ENCODE peak calls at places on chromosomes 11 and 22, in four cellular contexts. One of them, this sample, is unnamed.

GRCh38 chr11:28090052-28090749 is 17.8 kb downstream of the KIF18A start:
- DNase-seq in epithelial cell of esophagus: peak; percentile 51
- DNase-seq in GM10248: no peak
- DNase-seq in cardiac fibroblast: peak; percentile 53
- DNase-seq in this sample: no peak

GRCh38 chr11:57410287-57410686 is 16.6 kb downstream of the SLC43A3 start:
- DNase-seq in epithelial cell of esophagus: peak; percentile 73
- DNase-seq in GM10248: no peak
- DNase-seq in cardiac fibroblast: peak; percentile 71
- DNase-seq in this sample: peak; percentile 35

GRCh38 chr11:66970808-66971442 is 4.2 kb upstream of the C11orf86 start:
- DNase-seq in epithelial cell of esophagus: peak; percentile 99
- DNase-seq in GM10248: no peak
- DNase-seq in cardiac fibroblast: peak; percentile 100
- DNase-seq in this sample: peak; percentile 100

GRCh38 chr11:79546366-79546765 is 105.5 kb upstream of the TENM4 start:
- DNase-seq in epithelial cell of esophagus: peak; percentile 40
- DNase-seq in GM10248: no peak
- DNase-seq in cardiac fibroblast: no peak
- DNase-seq in this sample: no peak

GRCh38 chr11:34641981-34642380 is 21.1 kb downstream of the EHF start:
- DNase-seq in epithelial cell of esophagus: no peak
- DNase-seq in GM10248: no peak
- DNase-seq in cardiac fibroblast: no peak
- DNase-seq in this sample: peak; percentile 35

GRCh38 chr11:130710022-130710421 is 206.3 kb downstream of the SNX19 start:
- DNase-seq in epithelial cell of esophagus: no peak
- DNase-seq in GM10248: no peak
- DNase-seq in cardiac fibroblast: no peak
- DNase-seq in this sample: no peak

GRCh38 chr11:103035656-103036434 is 56.1 kb downstream of the DCUN1D5 start:
- DNase-seq in epithelial cell of esophagus: peak; percentile 77
- DNase-seq in GM10248: peak; percentile 50
- DNase-seq in cardiac fibroblast: peak; percentile 92
- DNase-seq in this sample: peak; percentile 70

GRCh38 chr11:111205622-111206385 is 39.7 kb upstream of the POU2AF2 start:
- DNase-seq in epithelial cell of esophagus: no peak
- DNase-seq in GM10248: no peak
- DNase-seq in cardiac fibroblast: peak; percentile 50
- DNase-seq in this sample: no peak

GRCh38 chr22:45142376-45142775 is 21.3 kb upstream of the NUP50 start:
- DNase-seq in epithelial cell of esophagus: no peak
- DNase-seq in GM10248: no peak
- DNase-seq in cardiac fibroblast: no peak
- DNase-seq in this sample: no peak

GRCh38 chr11:2314525-2315394 is 12.9 kb downstream of the TSPAN32 start:
- DNase-seq in epithelial cell of esophagus: no peak
- DNase-seq in GM10248: no peak
- DNase-seq in cardiac fibroblast: peak; percentile 53
- DNase-seq in this sample: no peak

GRCh38 chr11:2312232-2313042 is 10.6 kb downstream of the TSPAN32 start:
- DNase-seq in epithelial cell of esophagus: no peak
- DNase-seq in GM10248: no peak
- DNase-seq in cardiac fibroblast: peak; percentile 32
- DNase-seq in this sample: peak; percentile 11

GRCh38 chr11:2314136-2314524 is 12.3 kb downstream of the TSPAN32 start:
- DNase-seq in epithelial cell of esophagus: no peak
- DNase-seq in GM10248: no peak
- DNase-seq in cardiac fibroblast: no peak
- DNase-seq in this sample: no peak

GRCh38 chr11:2311456-2312201 is 9.8 kb downstream of the TSPAN32 start:
- DNase-seq in epithelial cell of esophagus: no peak
- DNase-seq in GM10248: no peak
- DNase-seq in cardiac fibroblast: no peak
- DNase-seq in this sample: no peak

DNA sequence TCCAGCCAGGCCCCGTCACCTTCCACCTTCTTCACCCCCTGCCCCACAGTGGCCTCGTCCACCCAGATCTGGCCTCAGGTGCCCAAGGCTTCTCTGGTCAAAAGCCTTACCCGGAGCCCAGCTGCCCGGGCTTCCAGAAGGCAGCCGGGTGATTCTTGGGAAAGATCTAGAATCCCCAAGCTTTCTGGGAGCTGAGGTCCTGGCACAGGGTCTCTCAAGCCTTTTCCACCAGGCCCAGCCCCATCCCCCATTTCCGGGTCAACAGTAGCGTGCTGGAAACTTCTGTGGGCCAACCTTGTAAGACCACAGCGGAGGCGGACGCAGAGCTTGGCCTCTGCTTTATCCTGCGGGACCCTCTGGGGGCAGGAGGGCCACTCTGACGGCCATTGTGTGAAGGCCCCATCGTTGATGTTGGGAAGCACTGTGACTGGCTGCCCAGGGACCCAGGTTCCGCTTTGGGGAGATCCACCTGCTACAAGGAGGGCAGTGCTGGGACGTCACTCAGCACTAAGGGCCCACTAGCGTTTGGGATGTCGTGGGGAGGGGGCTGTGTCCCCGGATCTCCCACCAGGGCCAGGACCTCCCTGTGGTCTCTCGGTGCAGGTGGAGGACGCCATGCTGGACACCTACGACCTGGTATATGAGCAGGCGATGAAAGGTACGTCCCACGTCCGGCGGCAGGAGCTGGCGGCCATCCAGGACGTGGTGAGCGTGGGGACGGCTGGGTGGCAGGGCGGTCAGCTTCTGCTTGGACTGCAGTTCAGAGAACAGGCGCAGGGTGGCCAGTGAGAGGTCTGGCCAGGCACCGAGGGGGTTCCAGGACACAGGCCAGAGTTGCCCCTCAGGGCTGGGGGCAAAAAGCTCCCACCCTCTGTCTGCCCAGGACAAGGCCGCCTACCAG is 11.5 kb downstream of the TSPAN32 start:
- DNase-seq in epithelial cell of esophagus: no peak
- DNase-seq in GM10248: no peak
- DNase-seq in cardiac fibroblast: no peak
- DNase-seq in this sample: no peak
- TF ChIP-seq CTCF in epithelial cell of esophagus: no peak
- TF ChIP-seq CTCF in GM10248: no peak
- TF ChIP-seq CTCF in cardiac fibroblast: no peak
- TF ChIP-seq CTCF in this sample: no peak

DNA sequence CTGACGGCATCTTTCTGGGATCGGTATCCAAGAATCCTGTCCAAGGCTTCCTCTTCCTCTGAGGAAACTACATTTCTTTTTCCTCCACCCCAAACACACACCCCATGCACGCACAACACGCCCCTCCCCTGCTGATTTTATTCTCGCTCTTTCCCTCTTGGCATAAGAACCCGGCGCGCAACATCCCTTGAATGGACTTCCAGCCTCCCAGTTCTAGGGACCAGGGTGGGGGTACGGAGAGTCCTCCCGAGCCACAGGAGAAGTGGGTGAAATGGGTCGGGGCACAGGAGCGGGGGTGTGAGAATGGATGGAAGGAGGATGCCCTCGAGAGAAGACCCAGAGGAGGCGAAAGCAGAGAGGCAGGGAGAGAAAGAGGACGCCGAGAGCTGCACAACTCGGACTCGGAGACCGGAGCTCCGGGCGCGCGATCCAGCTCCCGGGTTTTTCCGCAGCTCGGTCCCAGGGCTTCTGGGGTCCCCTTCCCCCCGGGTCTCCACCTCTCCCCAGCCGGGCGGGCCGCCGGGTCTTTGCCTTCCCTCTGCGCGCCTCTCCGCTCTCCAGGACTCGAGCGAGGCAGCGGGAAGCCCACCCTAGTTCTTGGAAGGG is 1.4 kb upstream of the LARGE1 start:
- DNase-seq in epithelial cell of esophagus: peak; percentile 5
- DNase-seq in GM10248: peak; percentile 54
- DNase-seq in cardiac fibroblast: peak; percentile 61
- DNase-seq in this sample: peak; percentile 26
- TF ChIP-seq CTCF in epithelial cell of esophagus: no peak
- TF ChIP-seq CTCF in GM10248: no peak
- TF ChIP-seq CTCF in cardiac fibroblast: no peak
- TF ChIP-seq CTCF in this sample: no peak

DNA sequence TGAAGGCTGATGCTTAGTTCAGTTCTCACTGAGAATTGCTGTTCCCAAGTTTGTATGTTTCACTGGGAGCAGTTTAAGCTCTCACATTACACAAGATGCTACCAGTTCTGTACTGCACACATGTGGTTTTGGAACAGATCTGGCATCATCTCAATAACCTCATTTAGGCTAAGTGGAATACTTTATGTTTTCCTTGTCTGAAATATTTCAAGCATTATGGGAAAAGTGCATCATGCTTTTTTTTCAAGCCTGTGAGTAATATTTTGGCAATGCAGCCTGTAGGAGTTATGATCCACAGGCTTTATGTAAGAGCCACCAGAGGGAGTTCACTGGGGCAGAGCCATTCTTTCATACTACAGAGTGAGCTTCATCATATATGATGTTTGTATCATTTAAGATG is 141.5 kb downstream of the OR4C45 start:
- DNase-seq in epithelial cell of esophagus: peak; percentile 47
- DNase-seq in GM10248: no peak
- DNase-seq in cardiac fibroblast: peak; percentile 85
- DNase-seq in this sample: peak; percentile 74
- TF ChIP-seq CTCF in epithelial cell of esophagus: peak; percentile 16
- TF ChIP-seq CTCF in GM10248: no peak
- TF ChIP-seq CTCF in cardiac fibroblast: peak; percentile 51
- TF ChIP-seq CTCF in this sample: peak; percentile 40

GRCh38 chr11:32561835-32562234 is 21.8 kb upstream of the EIF3M start:
- DNase-seq in epithelial cell of esophagus: no peak
- DNase-seq in GM10248: no peak
- DNase-seq in cardiac fibroblast: no peak
- DNase-seq in this sample: no peak
- TF ChIP-seq CTCF in epithelial cell of esophagus: no peak
- TF ChIP-seq CTCF in GM10248: no peak
- TF ChIP-seq CTCF in cardiac fibroblast: no peak
- TF ChIP-seq CTCF in this sample: no peak

GRCh38 chr22:48441553-48441850 is 1386.2 kb downstream of the BRD1 start:
- DNase-seq in epithelial cell of esophagus: no peak
- DNase-seq in GM10248: no peak
- DNase-seq in cardiac fibroblast: no peak
- DNase-seq in this sample: no peak

GRCh38 chr22:48439560-48440135 is 1388.0 kb downstream of the BRD1 start:
- DNase-seq in epithelial cell of esophagus: no peak
- DNase-seq in GM10248: no peak
- DNase-seq in cardiac fibroblast: no peak
- DNase-seq in this sample: no peak

GRCh38 chr22:48440176-48440575 is 1387.5 kb downstream of the BRD1 start:
- DNase-seq in epithelial cell of esophagus: no peak
- DNase-seq in GM10248: no peak
- DNase-seq in cardiac fibroblast: no peak
- DNase-seq in this sample: no peak

GRCh38 chr22:48442663-48443062 is 1385.0 kb downstream of the BRD1 start:
- DNase-seq in epithelial cell of esophagus: no peak
- DNase-seq in GM10248: no peak
- DNase-seq in cardiac fibroblast: no peak
- DNase-seq in this sample: no peak

GRCh38 chr22:48440673-48441552 is 1386.8 kb downstream of the BRD1 start:
- DNase-seq in epithelial cell of esophagus: no peak
- DNase-seq in GM10248: no peak
- DNase-seq in cardiac fibroblast: no peak
- DNase-seq in this sample: no peak
- TF ChIP-seq CTCF in epithelial cell of esophagus: no peak
- TF ChIP-seq CTCF in GM10248: no peak
- TF ChIP-seq CTCF in cardiac fibroblast: no peak
- TF ChIP-seq CTCF in this sample: no peak

GRCh38 chr11:63767415-63768231 is 952 bp downstream of the ZFTA start:
- DNase-seq in epithelial cell of esophagus: peak; percentile 64
- DNase-seq in GM10248: peak; percentile 69
- DNase-seq in cardiac fibroblast: peak; percentile 86
- DNase-seq in this sample: peak; percentile 73
- TF ChIP-seq CTCF in epithelial cell of esophagus: no peak
- TF ChIP-seq CTCF in GM10248: no peak
- TF ChIP-seq CTCF in cardiac fibroblast: no peak
- TF ChIP-seq CTCF in this sample: no peak

GRCh38 chr11:44133335-44133946 is 38.0 kb downstream of the EXT2 start:
- DNase-seq in epithelial cell of esophagus: peak; percentile 42
- DNase-seq in GM10248: peak; percentile 20
- DNase-seq in cardiac fibroblast: peak; percentile 68
- DNase-seq in this sample: peak; percentile 33
- TF ChIP-seq CTCF in epithelial cell of esophagus: peak; percentile 69
- TF ChIP-seq CTCF in GM10248: peak; percentile 37
- TF ChIP-seq CTCF in cardiac fibroblast: peak; percentile 65
- TF ChIP-seq CTCF in this sample: peak; percentile 41

DNA sequence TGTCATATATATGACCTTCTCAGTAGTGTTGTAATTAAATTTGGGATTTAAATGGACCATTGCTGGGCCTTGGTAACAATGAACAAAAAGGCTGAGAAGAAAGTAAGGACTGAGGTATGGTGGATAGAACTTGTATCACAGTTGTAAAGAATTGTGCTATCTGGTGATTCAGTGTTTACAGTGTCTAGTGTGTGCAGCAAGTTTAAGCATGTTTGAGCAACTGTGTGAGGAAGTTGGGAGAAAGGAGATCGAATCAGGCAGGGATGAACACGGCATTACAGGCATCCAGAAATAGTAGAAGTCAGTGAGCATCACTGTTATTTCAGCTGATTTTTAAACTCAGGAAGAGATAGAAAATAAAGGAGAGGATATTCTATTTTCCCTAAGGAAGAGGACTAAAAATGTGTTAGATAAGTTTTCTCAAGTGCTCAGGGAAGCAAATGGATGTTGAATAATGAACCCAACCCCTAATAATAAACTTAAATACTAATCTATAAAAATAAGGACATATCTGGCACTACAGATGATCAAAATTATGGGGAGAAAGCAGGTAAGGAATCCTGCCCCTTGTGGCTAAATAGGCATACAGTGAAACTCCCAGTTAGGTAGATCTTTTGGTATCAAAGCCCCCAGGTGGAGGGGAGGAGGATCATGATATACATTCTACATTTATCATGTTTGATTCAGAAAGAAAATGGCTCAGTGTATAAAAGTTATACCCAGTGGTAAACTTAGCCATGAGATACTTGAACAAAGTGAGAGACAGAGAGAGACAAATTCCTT is 361.0 kb upstream of the ANO3 start:
- DNase-seq in epithelial cell of esophagus: peak; percentile 88
- DNase-seq in GM10248: no peak
- DNase-seq in cardiac fibroblast: no peak
- DNase-seq in this sample: peak; percentile 10
- TF ChIP-seq CTCF in epithelial cell of esophagus: peak; percentile 22
- TF ChIP-seq CTCF in GM10248: peak; percentile 7
- TF ChIP-seq CTCF in cardiac fibroblast: peak; percentile 50
- TF ChIP-seq CTCF in this sample: peak; percentile 33

DNA sequence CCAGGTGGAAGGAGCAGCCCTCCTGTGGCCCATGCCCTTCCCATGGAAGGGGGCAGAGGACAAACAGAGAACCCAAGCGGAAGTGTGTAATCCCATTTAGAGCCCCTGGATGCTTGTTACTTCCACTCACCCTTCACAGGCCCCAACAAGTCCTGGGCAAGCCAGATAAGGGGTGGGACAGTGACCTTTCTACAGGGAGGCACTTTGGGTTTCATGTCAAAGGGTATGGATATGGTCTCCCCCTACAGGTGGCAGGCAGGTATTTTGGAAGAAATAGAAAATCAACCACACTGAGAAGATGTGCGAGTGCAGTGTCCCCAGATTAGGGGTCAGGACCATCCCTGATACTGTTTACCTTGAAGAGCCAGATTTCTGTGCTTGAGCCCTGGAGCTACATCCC is 11.4 kb downstream of the MPEG1 start:
- DNase-seq in epithelial cell of esophagus: peak; percentile 29
- DNase-seq in GM10248: no peak
- DNase-seq in cardiac fibroblast: no peak
- DNase-seq in this sample: peak; percentile 41
- TF ChIP-seq CTCF in epithelial cell of esophagus: peak; percentile 50
- TF ChIP-seq CTCF in GM10248: peak; percentile 22
- TF ChIP-seq CTCF in cardiac fibroblast: peak; percentile 10
- TF ChIP-seq CTCF in this sample: peak; percentile 14